ENCODE peak calls at places on chromosomes 13 and 19, in nine cellular contexts. S is lower leg skin, R is psoas muscle, F is hepatocyte, W is GM12864, A is brain microvascular endothelial cell, G is BJ, B is fibroblast of mammary gland, N is astrocyte of the cerebellum. K is an unnamed sample.

GRCh38 chr13:40130871-40131636 is 475.6 kb downstream of the COG6 start:
- DNase-seq in S (no peak), R (no peak), F (peak), W (no peak), A (peak), G (no peak), B (peak), N (no peak), K (no peak)

GRCh38 chr19:39533791-39534190 is 1.1 kb upstream of the EID2B start:
- DNase-seq in S (no peak), R (no peak), F (no peak), W (no peak), A (no peak), G (no peak), B (no peak), N (no peak), K (no peak)

GRCh38 chr19:49848938-49849337 is 2.0 kb upstream of the PTOV1 start:
- DNase-seq in S (no peak), R (no peak), F (no peak), W (no peak), A (no peak), G (no peak), B (no peak), N (no peak), K (no peak)

GRCh38 chr19:4877753-4878490 is 10.5 kb upstream of the PLIN3 start:
- DNase-seq in S (no peak), R (peak), F (no peak), W (no peak), A (no peak), G (no peak), B (no peak), N (no peak), K (no peak)

GRCh38 chr13:26021516-26021915 is 30.3 kb downstream of the SHISA2 start:
- DNase-seq in S (no peak), R (no peak), F (no peak), W (no peak), A (no peak), G (no peak), B (no peak), N (no peak), K (no peak)

GRCh38 chr13:43579321-43579720 is 207.5 kb downstream of the ENOX1 start:
- DNase-seq in S (no peak), R (no peak), F (no peak), W (no peak), A (no peak), G (no peak), B (no peak), N (no peak), K (no peak)

GRCh38 chr19:49214701-49215100 is 57.1 kb downstream of the TRPM4 start:
- DNase-seq in S (no peak), R (no peak), F (no peak), W (peak), A (no peak), G (no peak), B (no peak), N (no peak), K (no peak)

GRCh38 chr13:43787998-43788397 is 1.2 kb upstream of the ENOX1 start:
- DNase-seq in S (no peak), R (no peak), F (no peak), W (no peak), A (peak), G (no peak), B (peak), N (peak), K (no peak)

GRCh38 chr19:5308471-5309437 is 31.9 kb downstream of the PTPRS start:
- DNase-seq in S (peak), R (peak), F (peak), W (no peak), A (peak), G (no peak), B (peak), N (peak), K (no peak)

GRCh38 chr13:45711952-45712351 is 9.8 kb downstream of the CBY2 start:
- DNase-seq in S (no peak), R (no peak), F (no peak), W (no peak), A (no peak), G (no peak), B (no peak), N (no peak), K (no peak)

GRCh38 chr13:27012482-27013197 is 159.0 kb downstream of the USP12 start:
- DNase-seq in S (peak), R (no peak), F (no peak), W (no peak), A (no peak), G (peak), B (peak), N (peak), K (peak)

GRCh38 chr19:46748325-46749109 is 2.3 kb upstream of the STRN4 start:
- DNase-seq in S (no peak), R (peak), F (peak), W (no peak), A (peak), G (no peak), B (peak), N (no peak), K (no peak)

GRCh38 chr19:46756544-46756888 is 10.3 kb upstream of the STRN4 start:
- DNase-seq in S (no peak), R (peak), F (no peak), W (no peak), A (no peak), G (no peak), B (no peak), N (no peak), K (no peak)

GRCh38 chr19:46755077-46755852 is 9.0 kb upstream of the STRN4 start:
- DNase-seq in S (no peak), R (no peak), F (no peak), W (no peak), A (no peak), G (no peak), B (peak), N (no peak), K (no peak)

GRCh38 chr19:46755853-46756543 is 9.7 kb upstream of the STRN4 start:
- DNase-seq in S (no peak), R (no peak), F (no peak), W (no peak), A (no peak), G (no peak), B (no peak), N (no peak), K (no peak)

GRCh38 chr19:46753420-46754155 is 7.3 kb upstream of the STRN4 start:
- DNase-seq in S (no peak), R (peak), F (peak), W (no peak), A (no peak), G (no peak), B (peak), N (no peak), K (no peak)
- TF ChIP-seq CTCF in S (no peak), R (peak), F (peak), W (peak), A (peak), G (peak), B (peak), N (peak), K (peak)

DNA sequence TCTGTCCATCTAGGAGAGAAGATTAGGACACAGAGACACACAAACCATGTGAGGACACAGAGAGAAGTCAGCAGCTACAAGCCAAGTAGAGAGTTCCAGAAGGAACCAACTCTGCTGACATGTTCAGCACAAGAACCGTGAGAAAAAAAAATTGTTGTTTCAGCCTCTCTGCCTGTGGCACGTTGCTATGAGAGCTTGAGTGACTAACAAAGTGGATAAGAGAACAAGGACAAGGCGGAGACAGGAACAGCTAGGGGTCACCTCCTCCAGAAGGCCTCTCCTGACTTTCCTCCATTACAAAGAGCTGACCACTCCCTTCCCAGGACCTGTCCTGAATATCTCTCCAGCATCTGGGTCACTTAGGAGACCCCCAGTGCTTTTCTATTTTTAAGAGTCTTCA is 5.6 kb upstream of the SIGLEC12 start:
- DNase-seq in S (no peak), R (no peak), F (no peak), W (no peak), A (no peak), G (no peak), B (no peak), N (no peak), K (no peak)
- H3K4me3 ChIP-seq in S (no peak), R (no peak), F (no peak), W (no peak), A (no peak), G (no peak), B (no peak), N (no peak), K (no peak)

GRCh38 chr13:111924676-111925075 is 142.3 kb upstream of the SOX1 start:
- DNase-seq in S (peak), R (no peak), F (no peak), W (no peak), A (no peak), G (no peak), B (no peak), N (no peak), K (no peak)
- TF ChIP-seq CTCF in S (no peak), R (no peak), F (no peak), W (no peak), A (no peak), G (no peak), B (no peak), N (no peak), K (no peak)

GRCh38 chr19:56121180-56122167 is at the start of gene ZNF787:
- DNase-seq in S (peak), R (peak), F (peak), W (peak), A (peak), G (peak), B (peak), N (peak), K (peak)
- H3K4me3 ChIP-seq in S (peak), R (peak), F (peak), W (peak), A (peak), G (peak), B (peak), N (peak), K (peak)